ENCODE peak calls at places on chromosomes 1 and 21, in nine cellular contexts. L is stimulated activated CD4-positive, alpha-beta T cell treated with anti-CD3 and anti-CD28 coated beads, Interleukin-1b, Interleukin-23, amount 100 ng/mL, for 24 hours; C is ELR; N is EH; P is amniotic stem cell; X is substantia nigra; A is D721Med; M is astrocyte of the cerebellum; Q is GM23338. D is an unnamed sample.

GRCh38 chr1:23194119-23194984 is 22.9 kb downstream of the HTR1D start:
- DNase-seq in L (no peak), C (peak), N (peak), P (peak), X (no peak), A (no peak), M (peak), Q (no peak), D (no peak)

GRCh38 chr1:63575340-63575826 is 17.8 kb upstream of the PGM1 start:
- DNase-seq in L (no peak), C (peak), N (peak), P (no peak), X (no peak), A (no peak), M (no peak), Q (peak), D (peak)

GRCh38 chr1:42206164-42206563 is 41.6 kb upstream of the GUCA2A start:
- DNase-seq in L (no peak), C (peak), N (no peak), P (no peak), X (no peak), A (no peak), M (no peak), Q (no peak), D (no peak)

GRCh38 chr1:12587981-12588620 is 29.9 kb downstream of the DHRS3 start:
- DNase-seq in L (no peak), C (peak), N (no peak), P (no peak), X (no peak), A (no peak), M (no peak), Q (no peak), D (no peak)

GRCh38 chr1:99240621-99241020 is 23.7 kb upstream of the PLPPR4 start:
- DNase-seq in L (no peak), C (no peak), N (no peak), P (no peak), X (no peak), A (no peak), M (no peak), Q (no peak), D (no peak)

GRCh38 chr1:119225831-119226230 is 85.4 kb upstream of the WARS2 start:
- DNase-seq in L (no peak), C (peak), N (no peak), P (no peak), X (no peak), A (no peak), M (no peak), Q (peak), D (no peak)

GRCh38 chr1:243733670-243734310 is 116.3 kb downstream of the AKT3 start:
- DNase-seq in L (no peak), C (no peak), N (no peak), P (no peak), X (no peak), A (no peak), M (no peak), Q (no peak), D (no peak)

GRCh38 chr1:54331843-54332688 is 74.1 kb downstream of the SSBP3 start:
- DNase-seq in L (no peak), C (no peak), N (no peak), P (no peak), X (no peak), A (no peak), M (no peak), Q (no peak), D (no peak)

GRCh38 chr1:10656431-10656830 is 140.0 kb downstream of the CASZ1 start:
- DNase-seq in L (no peak), C (no peak), N (no peak), P (no peak), X (no peak), A (no peak), M (no peak), Q (no peak), D (no peak)

GRCh38 chr1:183241446-183241845 is 55.4 kb downstream of the LAMC2 start:
- DNase-seq in L (no peak), C (peak), N (peak), P (no peak), X (no peak), A (no peak), M (no peak), Q (no peak), D (no peak)

GRCh38 chr1:11524465-11525150 is 45.7 kb downstream of the DISP3 start:
- DNase-seq in L (no peak), C (no peak), N (no peak), P (no peak), X (no peak), A (no peak), M (no peak), Q (no peak), D (no peak)

GRCh38 chr1:226132731-226133503 is 53.6 kb downstream of the ACBD3 start:
- DNase-seq in L (no peak), C (no peak), N (no peak), P (no peak), X (no peak), A (no peak), M (no peak), Q (no peak), D (no peak)

GRCh38 chr1:56925193-56925592 is 40.6 kb downstream of the C8B start:
- DNase-seq in L (no peak), C (no peak), N (no peak), P (no peak), X (no peak), A (no peak), M (no peak), Q (no peak), D (no peak)

GRCh38 chr1:87880098-87880746 is 551.5 kb downstream of the LMO4 start:
- DNase-seq in L (no peak), C (no peak), N (no peak), P (no peak), X (no peak), A (no peak), M (no peak), Q (no peak), D (no peak)

GRCh38 chr1:231799363-231799986 is 172.9 kb downstream of the DISC1 start:
- DNase-seq in L (no peak), C (no peak), N (no peak), P (no peak), X (no peak), A (no peak), M (no peak), Q (no peak), D (no peak)

GRCh38 chr1:224510880-224511645 is 76.5 kb upstream of the WDR26 start:
- DNase-seq in L (no peak), C (peak), N (peak), P (no peak), X (no peak), A (no peak), M (peak), Q (no peak), D (no peak)

GRCh38 chr21:16305686-16306085 is 575.9 kb downstream of the USP25 start:
- DNase-seq in L (no peak), C (no peak), N (no peak), P (no peak), X (no peak), A (no peak), M (peak), Q (no peak), D (no peak)

GRCh38 chr1:50950396-50950795 is 9.7 kb downstream of the FAF1 start:
- DNase-seq in L (no peak), C (no peak), N (no peak), P (no peak), X (no peak), A (no peak), M (no peak), Q (no peak), D (no peak)

GRCh38 chr1:116832932-116833578 is 76.7 kb upstream of the PTGFRN start:
- DNase-seq in L (no peak), C (no peak), N (no peak), P (no peak), X (no peak), A (no peak), M (no peak), Q (no peak), D (no peak)

GRCh38 chr1:216902669-216903388 is 179.6 kb upstream of the ESRRG start:
- DNase-seq in L (no peak), C (peak), N (no peak), P (no peak), X (no peak), A (no peak), M (no peak), Q (no peak), D (no peak)

GRCh38 chr1:247077768-247078314 is 770 bp downstream of the ZNF670 start:
- DNase-seq in L (no peak), C (no peak), N (peak), P (no peak), X (no peak), A (no peak), M (no peak), Q (no peak), D (no peak)

GRCh38 chr1:30863955-30864604 is 44.5 kb downstream of the SDC3 start:
- DNase-seq in L (no peak), C (no peak), N (no peak), P (no peak), X (no peak), A (no peak), M (no peak), Q (no peak), D (no peak)

GRCh38 chr1:44801491-44802305 is 1.5 kb downstream of the PLK3 start:
- DNase-seq in L (no peak), C (peak), N (peak), P (no peak), X (no peak), A (no peak), M (no peak), Q (no peak), D (no peak)

GRCh38 chr1:31717341-31717740 is 13.5 kb upstream of the COL16A1 start:
- DNase-seq in L (no peak), C (peak), N (peak), P (no peak), X (no peak), A (no peak), M (no peak), Q (no peak), D (no peak)

GRCh38 chr1:85065550-85065949 is 17.2 kb upstream of the MCOLN3 start:
- DNase-seq in L (no peak), C (no peak), N (no peak), P (no peak), X (no peak), A (no peak), M (no peak), Q (no peak), D (no peak)

GRCh38 chr1:119011706-119012105 is 23.6 kb upstream of the TBX15 start:
- DNase-seq in L (no peak), C (no peak), N (no peak), P (no peak), X (no peak), A (no peak), M (no peak), Q (no peak), D (no peak)

GRCh38 chr1:79151006-79151796 is 144.7 kb upstream of the ADGRL4 start:
- DNase-seq in L (no peak), C (no peak), N (no peak), P (no peak), X (no peak), A (no peak), M (no peak), Q (no peak), D (no peak)

GRCh38 chr1:116490588-116490987 is 80.2 kb downstream of the CD58 start:
- DNase-seq in L (no peak), C (no peak), N (no peak), P (no peak), X (no peak), A (no peak), M (no peak), Q (no peak), D (no peak)

GRCh38 chr1:1324524-1325287 is at the start of the genes CPTP and INTS11:
- DNase-seq in L (peak), C (peak), N (peak), P (peak), X (peak), A (peak), M (peak), Q (peak), D (peak)

GRCh38 chr1:9767964-9768668 is 55.6 kb downstream of the CLSTN1 start:
- DNase-seq in L (no peak), C (no peak), N (no peak), P (no peak), X (no peak), A (no peak), M (no peak), Q (peak), D (no peak)

GRCh38 chr1:52554756-52555155 is 1.9 kb upstream of the TUT4 start:
- DNase-seq in L (no peak), C (peak), N (peak), P (no peak), X (no peak), A (no peak), M (no peak), Q (peak), D (no peak)

GRCh38 chr1:228095161-228095560 is 8.0 kb downstream of the C1orf35 start:
- DNase-seq in L (no peak), C (no peak), N (no peak), P (no peak), X (no peak), A (peak), M (no peak), Q (no peak), D (no peak)

GRCh38 chr1:206784471-206784903 is 12.2 kb upstream of the IL10 start:
- DNase-seq in L (peak), C (no peak), N (no peak), P (no peak), X (no peak), A (no peak), M (no peak), Q (no peak), D (no peak)

GRCh38 chr1:223531742-223532341 is 133.7 kb downstream of the CAPN8 start:
- DNase-seq in L (no peak), C (peak), N (peak), P (no peak), X (peak), A (no peak), M (no peak), Q (peak), D (no peak)

GRCh38 chr1:86748622-86749373 is 44.4 kb downstream of the SH3GLB1 start:
- DNase-seq in L (no peak), C (no peak), N (no peak), P (no peak), X (no peak), A (peak), M (no peak), Q (no peak), D (no peak)

D was measured in tibial nerve.